ENCODE peak calls at places on chromosomes 3 and 15, in nine cellular contexts. K, B, J, A, E, F, L, T and H are unnamed samples.

GRCh38 chr3:33717616-33717865 is 513 bp downstream of the CLASP2 start:
- DNase-seq in K (no peak), B (peak; percentile 76), J (no peak), A (peak; percentile 71), E (peak; percentile 70), F (peak; percentile 35), L (peak; percentile 55), T (peak; percentile 93), H (no peak)

GRCh38 chr15:55183679-55184078 is 13.1 kb downstream of the RSL24D1 start:
- DNase-seq in K (no peak), B (no peak), J (no peak), A (no peak), E (no peak), F (no peak), L (no peak), T (no peak), H (no peak)

GRCh38 chr3:159668461-159668860 is 320.2 kb upstream of the IL12A start:
- DNase-seq in K (no peak), B (no peak), J (no peak), A (no peak), E (no peak), F (no peak), L (no peak), T (no peak), H (no peak)

GRCh38 chr3:23966308-23966707 is 21.2 kb downstream of the NR1D2 start:
- DNase-seq in K (no peak), B (no peak), J (no peak), A (no peak), E (peak; percentile 54), F (no peak), L (no peak), T (no peak), H (peak; percentile 61)

GRCh38 chr3:46221936-46222335 is 13.8 kb upstream of the CCR1 start:
- DNase-seq in K (no peak), B (no peak), J (no peak), A (no peak), E (no peak), F (no peak), L (no peak), T (no peak), H (no peak)

GRCh38 chr3:40855871-40856270 is 331.1 kb downstream of the ZNF621 start:
- DNase-seq in K (no peak), B (no peak), J (no peak), A (no peak), E (no peak), F (no peak), L (no peak), T (no peak), H (no peak)

GRCh38 chr15:90011705-90012104 is 10.6 kb downstream of the ZNF710 start:
- DNase-seq in K (no peak), B (no peak), J (no peak), A (no peak), E (no peak), F (no peak), L (no peak), T (no peak), H (no peak)

GRCh38 chr3:123723527-123724168 is 138.8 kb upstream of the HACD2 start:
- DNase-seq in K (peak; percentile 67), B (peak; percentile 68), J (no peak), A (peak; percentile 70), E (peak; percentile 82), F (no peak), L (peak; percentile 87), T (no peak), H (peak; percentile 79)

GRCh38 chr3:169325821-169326220 is 337.7 kb downstream of the MECOM start:
- DNase-seq in K (no peak), B (no peak), J (no peak), A (no peak), E (no peak), F (no peak), L (no peak), T (no peak), H (no peak)